ENCODE peak calls at places on chromosomes 11 and 22, in four cellular contexts. One of them, this sample, is unnamed.

GRCh38 chr11:65727865-65728264 is 7.3 kb upstream of the RNASEH2C start:
- DNase-seq in SK-N-SH: no peak
- DNase-seq in A549: no peak
- DNase-seq in GM12878: no peak
- DNase-seq in this sample: no peak

GRCh38 chr11:76776472-76776871 is 6.7 kb upstream of the TSKU start:
- DNase-seq in GM12878: no peak
- DNase-seq in SK-N-SH: no peak
- DNase-seq in A549: no peak
- DNase-seq in this sample: no peak

GRCh38 chr22:30742291-30743256 is 47.9 kb downstream of the OSBP2 start:
- DNase-seq in A549: no peak
- DNase-seq in SK-N-SH: no peak
- DNase-seq in GM12878: no peak
- DNase-seq in this sample: no peak

GRCh38 chr11:8732748-8733241 is 50.2 kb downstream of the RPL27A start:
- DNase-seq in SK-N-SH: no peak
- DNase-seq in A549: no peak
- DNase-seq in GM12878: no peak
- DNase-seq in this sample: no peak

GRCh38 chr11:45659818-45660160 is 5.6 kb downstream of the CHST1 start:
- DNase-seq in A549: no peak
- DNase-seq in SK-N-SH: peak
- DNase-seq in GM12878: no peak
- DNase-seq in this sample: no peak

GRCh38 chr22:24271406-24271760 is 752 bp downstream of the SPECC1L start:
- DNase-seq in A549: no peak
- DNase-seq in GM12878: no peak
- DNase-seq in SK-N-SH: no peak
- DNase-seq in this sample: no peak

GRCh38 chr11:24391165-24391564 is 105.7 kb upstream of the LUZP2 start:
- DNase-seq in SK-N-SH: no peak
- DNase-seq in GM12878: no peak
- DNase-seq in A549: no peak
- DNase-seq in this sample: no peak

GRCh38 chr11:128728767-128729587 is 35.1 kb downstream of the FLI1 start:
- DNase-seq in GM12878: no peak
- DNase-seq in SK-N-SH: no peak
- DNase-seq in A549: no peak
- DNase-seq in this sample: no peak

GRCh38 chr11:65135633-65136145 is 1.4 kb upstream of the SYVN1 start:
- DNase-seq in SK-N-SH: no peak
- DNase-seq in GM12878: no peak
- DNase-seq in A549: no peak
- DNase-seq in this sample: no peak

GRCh38 chr22:19019029-19019678 is 83.1 kb upstream of the PRODH start:
- DNase-seq in GM12878: no peak
- DNase-seq in SK-N-SH: no peak
- DNase-seq in A549: no peak
- DNase-seq in this sample: no peak

GRCh38 chr11:102240502-102240901 is 76.8 kb upstream of the BIRC3 start:
- DNase-seq in GM12878: no peak
- DNase-seq in A549: no peak
- DNase-seq in SK-N-SH: no peak
- DNase-seq in this sample: no peak

GRCh38 chr11:110159491-110159890 is 66.3 kb downstream of the ZC3H12C start:
- DNase-seq in A549: no peak
- DNase-seq in SK-N-SH: no peak
- DNase-seq in GM12878: no peak
- DNase-seq in this sample: no peak

GRCh38 chr11:17388609-17389204 is at the start of gene KCNJ11:
- DNase-seq in A549: peak
- DNase-seq in GM12878: no peak
- DNase-seq in SK-N-SH: no peak
- DNase-seq in this sample: no peak

GRCh38 chr11:117687776-117688175 is 109.2 kb downstream of the DSCAML1 start:
- DNase-seq in GM12878: no peak
- DNase-seq in SK-N-SH: no peak
- DNase-seq in A549: no peak
- DNase-seq in this sample: no peak

GRCh38 chr11:8092587-8093424 is 11.8 kb downstream of the TUB start:
- DNase-seq in GM12878: no peak
- DNase-seq in SK-N-SH: peak
- DNase-seq in A549: peak
- DNase-seq in this sample: no peak

GRCh38 chr11:118138839-118139420 is 13.7 kb downstream of the SCN4B start:
- DNase-seq in GM12878: no peak
- DNase-seq in A549: no peak
- DNase-seq in SK-N-SH: no peak
- DNase-seq in this sample: no peak

GRCh38 chr11:109037856-109038780 is 373.2 kb downstream of the DDX10 start:
- DNase-seq in A549: no peak
- DNase-seq in SK-N-SH: no peak
- DNase-seq in GM12878: no peak
- DNase-seq in this sample: no peak

GRCh38 chr11:6900327-6900999 is 8.2 kb upstream of the OR2D2 start:
- DNase-seq in GM12878: no peak
- DNase-seq in A549: no peak
- DNase-seq in SK-N-SH: no peak
- DNase-seq in this sample: no peak

GRCh38 chr11:43410394-43410793 is 51.7 kb downstream of the TTC17 start:
- DNase-seq in A549: no peak
- DNase-seq in GM12878: no peak
- DNase-seq in SK-N-SH: no peak
- DNase-seq in this sample: no peak

GRCh38 chr22:44210721-44211120 is 30.0 kb downstream of the PARVG start:
- DNase-seq in SK-N-SH: no peak
- DNase-seq in GM12878: no peak
- DNase-seq in A549: no peak
- DNase-seq in this sample: no peak

GRCh38 chr11:122440783-122441701 is 214.5 kb upstream of the UBASH3B start:
- DNase-seq in A549: no peak
- DNase-seq in GM12878: no peak
- DNase-seq in SK-N-SH: peak
- DNase-seq in this sample: no peak

GRCh38 chr11:66843776-66844495 is 695 bp downstream of the RCE1 start:
- DNase-seq in GM12878: no peak
- DNase-seq in A549: no peak
- DNase-seq in SK-N-SH: no peak
- DNase-seq in this sample: no peak

GRCh38 chr11:11871991-11872401 is 30.2 kb downstream of the USP47 start:
- DNase-seq in SK-N-SH: no peak
- DNase-seq in GM12878: no peak
- DNase-seq in A549: no peak
- DNase-seq in this sample: no peak

GRCh38 chr11:29271616-29272015 is 745.2 kb downstream of the KCNA4 start:
- DNase-seq in GM12878: no peak
- DNase-seq in SK-N-SH: no peak
- DNase-seq in A549: no peak
- DNase-seq in this sample: no peak

GRCh38 chr11:47394322-47395224 is 13.8 kb upstream of the SLC39A13 start:
- DNase-seq in SK-N-SH: no peak
- DNase-seq in GM12878: no peak
- DNase-seq in A549: no peak
- DNase-seq in this sample: no peak

GRCh38 chr11:131827440-131827839 is 457.0 kb downstream of the NTM start:
- DNase-seq in GM12878: no peak
- DNase-seq in SK-N-SH: no peak
- DNase-seq in A549: no peak
- DNase-seq in this sample: no peak

GRCh38 chr22:26404851-26405357 is 24.2 kb upstream of the ASPHD2 start:
- DNase-seq in SK-N-SH: no peak
- DNase-seq in GM12878: no peak
- DNase-seq in A549: no peak
- DNase-seq in this sample: no peak

GRCh38 chr11:69002101-69002742 is 10.8 kb downstream of the MRGPRF start:
- DNase-seq in SK-N-SH: no peak
- DNase-seq in A549: no peak
- DNase-seq in GM12878: no peak
- DNase-seq in this sample: no peak

GRCh38 chr22:29110946-29111345 is 38.1 kb downstream of the KREMEN1 start:
- DNase-seq in SK-N-SH: no peak
- DNase-seq in A549: no peak
- DNase-seq in GM12878: no peak
- DNase-seq in this sample: no peak

DNA sequence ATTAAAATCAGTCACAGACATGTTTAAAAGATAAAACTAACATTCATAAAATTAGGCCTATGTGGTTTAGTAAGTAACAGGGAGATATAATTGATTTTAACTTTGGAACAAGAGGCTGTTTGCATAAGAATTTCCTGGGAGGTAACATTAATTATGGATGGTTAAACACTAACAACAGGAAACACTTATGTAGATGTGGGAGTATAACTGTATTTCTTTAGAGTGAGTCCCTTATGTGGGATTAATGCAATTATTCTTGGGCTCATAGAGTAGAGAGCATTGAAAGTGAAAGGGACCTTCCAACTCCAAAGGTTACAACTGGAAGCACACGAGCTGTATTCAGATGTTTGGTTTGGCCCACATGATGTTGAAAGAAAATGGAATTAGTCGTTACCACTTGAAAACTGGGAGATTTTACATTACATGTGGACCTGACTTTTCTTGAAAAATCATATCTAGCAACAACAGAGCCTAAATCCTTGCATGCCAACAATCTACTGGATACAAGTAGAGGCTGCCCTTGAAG is 53.5 kb downstream of the BBOX1 start:
- DNase-seq in A549: no peak
- DNase-seq in SK-N-SH: no peak
- DNase-seq in GM12878: no peak
- DNase-seq in this sample: no peak
- TF ChIP-seq REST in A549: no peak
- TF ChIP-seq REST in SK-N-SH: no peak
- TF ChIP-seq REST in GM12878: no peak
- TF ChIP-seq REST in this sample: no peak

GRCh38 chr11:1448166-1448825 is 38.3 kb downstream of the MOB2 start:
- DNase-seq in GM12878: no peak
- DNase-seq in A549: no peak
- DNase-seq in SK-N-SH: no peak
- DNase-seq in this sample: no peak
- H3K27ac ChIP-seq in GM12878: no peak
- H3K27ac ChIP-seq in A549: no peak
- H3K27ac ChIP-seq in SK-N-SH: no peak
- H3K27ac ChIP-seq in this sample: no peak

DNA sequence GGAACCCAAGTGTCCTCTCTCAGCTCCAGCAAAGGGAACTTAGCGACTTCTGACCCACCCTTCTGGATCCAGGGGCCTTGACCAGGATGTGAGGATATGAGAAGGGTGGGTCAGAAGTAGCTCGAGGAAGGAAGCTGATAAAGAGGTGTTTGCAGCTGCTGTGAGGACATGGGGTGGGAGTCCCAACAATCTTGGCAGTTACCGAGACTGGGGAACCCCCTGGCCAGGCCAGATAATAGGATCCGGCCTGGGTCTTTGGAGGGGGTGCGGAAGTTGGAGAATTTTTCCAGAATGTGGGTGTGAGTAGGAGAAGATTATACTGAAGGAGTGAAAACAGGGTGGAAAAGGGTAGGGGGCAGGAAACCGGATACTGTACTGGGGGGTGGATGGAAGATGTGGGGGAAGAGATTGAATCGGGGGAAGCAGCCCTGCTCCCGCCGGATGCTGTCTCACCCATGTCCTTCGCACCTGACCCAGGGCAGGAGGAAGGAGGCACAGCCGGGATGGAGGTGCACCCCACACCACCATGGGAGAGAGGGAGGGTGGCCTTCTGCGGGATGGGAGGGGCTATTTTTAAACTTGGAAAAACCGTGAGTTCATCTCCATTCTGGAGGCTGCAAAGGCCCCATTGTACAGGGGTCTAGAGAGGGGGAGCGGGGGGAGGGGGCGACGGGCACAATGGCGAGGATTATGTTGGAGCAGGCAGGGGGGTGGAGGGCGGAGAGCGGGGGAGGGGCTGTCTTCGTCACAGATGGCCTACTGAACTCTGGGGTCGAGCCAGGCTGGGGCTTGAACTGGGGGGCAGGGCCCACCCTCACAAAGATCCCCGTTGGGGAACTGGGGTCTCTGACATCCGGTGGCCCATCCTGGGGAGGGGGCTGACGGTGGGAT is 3.0 kb upstream of the MCAM start:
- DNase-seq in SK-N-SH: no peak
- DNase-seq in GM12878: no peak
- DNase-seq in A549: no peak
- DNase-seq in this sample: no peak
- TF ChIP-seq REST in SK-N-SH: no peak
- TF ChIP-seq REST in GM12878: no peak
- TF ChIP-seq REST in A549: no peak
- TF ChIP-seq REST in this sample: no peak

GRCh38 chr11:1480555-1481482 is 5.8 kb downstream of the MOB2 start:
- DNase-seq in A549: no peak
- DNase-seq in SK-N-SH: no peak
- DNase-seq in GM12878: no peak
- DNase-seq in this sample: no peak
- H3K27ac ChIP-seq in A549: no peak
- H3K27ac ChIP-seq in SK-N-SH: no peak
- H3K27ac ChIP-seq in GM12878: no peak
- H3K27ac ChIP-seq in this sample: no peak

GRCh38 chr11:133952199-133953190 is 4.3 kb downstream of the IGSF9B start:
- DNase-seq in SK-N-SH: no peak
- DNase-seq in A549: no peak
- DNase-seq in GM12878: no peak
- DNase-seq in this sample: no peak

GRCh38 chr11:133955945-133956421 is 785 bp downstream of the IGSF9B start:
- DNase-seq in GM12878: no peak
- DNase-seq in A549: no peak
- DNase-seq in SK-N-SH: peak
- DNase-seq in this sample: no peak

GRCh38 chr11:133953571-133953970 is 3.2 kb downstream of the IGSF9B start:
- DNase-seq in GM12878: no peak
- DNase-seq in A549: no peak
- DNase-seq in SK-N-SH: no peak
- DNase-seq in this sample: no peak

GRCh38 chr11:133955091-133955846 is 1.5 kb downstream of the IGSF9B start:
- DNase-seq in SK-N-SH: peak
- DNase-seq in GM12878: no peak
- DNase-seq in A549: no peak
- DNase-seq in this sample: no peak

DNA sequence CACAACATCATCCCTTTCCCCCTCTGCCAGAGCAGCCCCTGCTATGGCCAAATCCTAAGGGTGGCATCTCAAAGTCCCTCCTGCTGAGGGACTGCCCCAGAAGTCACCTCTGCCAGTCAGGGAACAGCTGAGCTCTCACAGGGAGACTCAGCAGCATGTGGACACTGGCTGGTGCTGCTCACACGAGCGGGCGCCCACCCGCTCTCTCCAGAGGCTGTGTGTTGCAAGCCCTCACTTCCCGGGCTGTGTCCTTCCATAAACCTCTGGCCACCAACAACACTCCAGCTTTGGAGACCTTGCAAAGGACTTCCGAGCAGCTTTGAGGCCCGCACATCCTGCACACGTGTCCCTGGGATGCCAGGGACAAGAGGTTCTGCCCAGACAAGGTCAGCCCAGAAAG is 2.8 kb downstream of the IGSF9B start:
- DNase-seq in A549: no peak
- DNase-seq in GM12878: no peak
- DNase-seq in SK-N-SH: no peak
- DNase-seq in this sample: no peak
- TF ChIP-seq REST in A549: no peak
- TF ChIP-seq REST in GM12878: no peak
- TF ChIP-seq REST in SK-N-SH: no peak
- TF ChIP-seq REST in this sample: no peak